ENCODE peak calls at places on chromosomes 13 and 19, in nine cellular contexts. W is activated T-cell treated with anti-CD3 and anti-CD28 coated beads for 1 hour; E is neuronal stem cell; Q is neural progenitor cell; R is activated effector memory CD4-positive, alpha-beta T cell treated with anti-CD3 and anti-CD28 coated beads, Interleukin-2, amount 50 U/mL, for 16 hours; P is progenitor cell of endocrine pancreas; D is nephron progenitor cell; M is stimulated activated naive CD8-positive, alpha-beta T cell treated with anti-CD3 and anti-CD28 coated beads, Interleukin-15, amount 100 ng/mL, for 72 hours; J is AG09319. A is an unnamed sample.

GRCh38 chr13:111034811-111035210 is 80.3 kb upstream of the ARHGEF7 start:
- DNase-seq in W (no peak), E (no peak), Q (no peak), R (no peak), P (no peak), D (no peak), M (no peak), J (no peak), A (no peak)

GRCh38 chr13:97212540-97213146 is 9.5 kb upstream of the MBNL2 start:
- DNase-seq in W (no peak), E (no peak), Q (no peak), R (no peak), P (no peak), D (no peak), M (no peak), J (no peak), A (no peak)

GRCh38 chr19:49316284-49316683 is 8.7 kb downstream of the SLC6A16 start:
- DNase-seq in W (no peak), E (no peak), Q (no peak), R (no peak), P (no peak), D (no peak), M (no peak), J (no peak), A (no peak)

GRCh38 chr13:23445794-23446193 is 12.3 kb upstream of the SACS start:
- DNase-seq in W (no peak), E (no peak), Q (no peak), R (no peak), P (no peak), D (no peak), M (no peak), J (no peak), A (no peak)

GRCh38 chr19:50718255-50719118 is 1.1 kb downstream of the SHANK1 start:
- DNase-seq in W (no peak), E (peak), Q (peak), R (no peak), P (no peak), D (peak), M (no peak), J (no peak), A (no peak)

GRCh38 chr19:23075031-23075733 is 41.6 kb upstream of the ZNF730 start:
- DNase-seq in W (no peak), E (peak), Q (peak), R (no peak), P (peak), D (peak), M (no peak), J (no peak), A (peak)

GRCh38 chr13:110334256-110334655 is 27.2 kb downstream of the COL4A2 start:
- DNase-seq in W (no peak), E (no peak), Q (no peak), R (no peak), P (no peak), D (no peak), M (no peak), J (no peak), A (no peak)

GRCh38 chr13:48532146-48532472 is 771 bp downstream of the RCBTB2 start:
- DNase-seq in W (no peak), E (no peak), Q (peak), R (no peak), P (no peak), D (no peak), M (no peak), J (peak), A (peak)

GRCh38 chr13:104641309-104641708 is 1575.1 kb upstream of the SLC10A2 start:
- DNase-seq in W (no peak), E (no peak), Q (no peak), R (no peak), P (no peak), D (no peak), M (no peak), J (no peak), A (peak)

GRCh38 chr13:23175920-23176319 is 4.9 kb upstream of the SGCG start:
- DNase-seq in W (no peak), E (no peak), Q (no peak), R (no peak), P (no peak), D (no peak), M (no peak), J (no peak), A (no peak)

GRCh38 chr19:1227655-1228054 is 10.2 kb downstream of the CBARP start:
- DNase-seq in W (no peak), E (no peak), Q (no peak), R (no peak), P (no peak), D (no peak), M (no peak), J (no peak), A (no peak)

GRCh38 chr19:10096615-10096963 is 5.9 kb downstream of the ANGPTL6 start:
- DNase-seq in W (no peak), E (no peak), Q (no peak), R (no peak), P (no peak), D (no peak), M (no peak), J (no peak), A (no peak)

GRCh38 chr19:29329460-29330134 is 116.6 kb upstream of the UQCRFS1 start:
- DNase-seq in W (no peak), E (peak), Q (peak), R (no peak), P (peak), D (peak), M (no peak), J (no peak), A (no peak)

GRCh38 chr19:2167896-2168618 is 4.3 kb downstream of the DOT1L start:
- DNase-seq in W (no peak), E (no peak), Q (no peak), R (no peak), P (no peak), D (no peak), M (no peak), J (no peak), A (no peak)

GRCh38 chr19:42420055-42420544 is 7.1 kb downstream of the LIPE start:
- DNase-seq in W (peak), E (no peak), Q (peak), R (peak), P (no peak), D (peak), M (peak), J (no peak), A (no peak)

GRCh38 chr13:81639984-81640582 is 1299.2 kb upstream of the SPRY2 start:
- DNase-seq in W (no peak), E (no peak), Q (peak), R (no peak), P (no peak), D (peak), M (no peak), J (no peak), A (no peak)

GRCh38 chr19:35059006-35059798 is 17.7 kb downstream of the HPN start:
- DNase-seq in W (no peak), E (no peak), Q (no peak), R (no peak), P (no peak), D (no peak), M (no peak), J (no peak), A (no peak)

GRCh38 chr13:109900723-109901122 is 114.3 kb upstream of the IRS2 start:
- DNase-seq in W (no peak), E (no peak), Q (no peak), R (no peak), P (no peak), D (no peak), M (no peak), J (no peak), A (no peak)

GRCh38 chr13:26772531-26772930 is 11.9 kb upstream of the GPR12 start:
- DNase-seq in W (no peak), E (no peak), Q (no peak), R (no peak), P (no peak), D (no peak), M (no peak), J (no peak), A (no peak)

GRCh38 chr13:73142091-73142490 is 83.3 kb downstream of the KLF5 start:
- DNase-seq in W (no peak), E (no peak), Q (peak), R (no peak), P (no peak), D (no peak), M (no peak), J (no peak), A (no peak)

GRCh38 chr13:40148742-40149141 is 493.3 kb downstream of the COG6 start:
- DNase-seq in W (no peak), E (no peak), Q (no peak), R (no peak), P (no peak), D (no peak), M (no peak), J (no peak), A (no peak)

GRCh38 chr13:107743983-107744382 is 471.4 kb downstream of the LIG4 start:
- DNase-seq in W (no peak), E (no peak), Q (peak), R (no peak), P (no peak), D (no peak), M (no peak), J (no peak), A (peak)